ENCODE peak calls at places on chromosome 17, in eight cellular contexts. Z is breast epithelium, P is cardiac muscle cell, D is SK-N-SH, Q is lung, S is neuronal stem cell, X is PC-3, T is uterus. F is an unnamed sample.
A peak's percentile ranks its signal among the peaks of the same experiment; 100 is the strongest.

GRCh38 chr17:19943026-19943425 is 34.6 kb downstream of the AKAP10 start:
- DNase-seq in Z (no peak), P (no peak), D (no peak), Q (no peak), S (no peak), X (no peak), T (no peak), F (no peak)

GRCh38 chr17:67563692-67564228 is 154.0 kb upstream of the NOL11 start:
- DNase-seq in Z (no peak), P (no peak), D (no peak), Q (no peak), S (no peak), X (no peak), T (no peak), F (no peak)

GRCh38 chr17:49975531-49975930 is 6.5 kb downstream of the DLX4 start:
- DNase-seq in Z (no peak), P (no peak), D (no peak), Q (no peak), S (no peak), X (no peak), T (no peak), F (no peak)

GRCh38 chr17:37107406-37108083 is 158.8 kb downstream of the AATF start:
- DNase-seq in Z (peak; percentile 81), P (no peak), D (peak; percentile 44), Q (peak; percentile 64), S (no peak), X (no peak), T (peak; percentile 27), F (no peak)

GRCh38 chr17:72587773-72588511 is 467.1 kb downstream of the SOX9 start:
- DNase-seq in Z (no peak), P (no peak), D (no peak), Q (no peak), S (no peak), X (peak; percentile 78), T (no peak), F (no peak)

GRCh38 chr17:4236456-4236855 is 27.3 kb downstream of the ANKFY1 start:
- DNase-seq in Z (no peak), P (no peak), D (peak; percentile 24), Q (no peak), S (no peak), X (no peak), T (no peak), F (no peak)

GRCh38 chr17:10360578-10360977 is 12.2 kb downstream of the MYH13 start:
- DNase-seq in Z (no peak), P (no peak), D (no peak), Q (no peak), S (no peak), X (no peak), T (no peak), F (no peak)

GRCh38 chr17:57959929-57960328 is 4.7 kb upstream of the CUEDC1 start:
- DNase-seq in Z (no peak), P (no peak), D (no peak), Q (no peak), S (no peak), X (no peak), T (no peak), F (no peak)

GRCh38 chr17:57892820-57893595 is 43.2 kb upstream of the MRPS23 start:
- DNase-seq in Z (peak; percentile 80), P (peak; percentile 73), D (no peak), Q (peak; percentile 95), S (peak; percentile 77), X (peak; percentile 98), T (peak; percentile 90), F (no peak)

GRCh38 chr17:50074227-50074626 is 18.3 kb downstream of the ITGA3 start:
- DNase-seq in Z (no peak), P (no peak), D (no peak), Q (no peak), S (no peak), X (no peak), T (no peak), F (no peak)

GRCh38 chr17:75748706-75749105 is 16.3 kb downstream of the GALK1 start:
- DNase-seq in Z (no peak), P (no peak), D (no peak), Q (no peak), S (no peak), X (no peak), T (no peak), F (no peak)

GRCh38 chr17:78176548-78177025 is 8.2 kb downstream of the SYNGR2 start:
- DNase-seq in Z (no peak), P (peak; percentile 77), D (peak; percentile 90), Q (peak; percentile 79), S (no peak), X (peak; percentile 44), T (peak; percentile 68), F (peak; percentile 82)

GRCh38 chr17:82134101-82134500 is 36.1 kb upstream of the FASN start:
- DNase-seq in Z (peak; percentile 68), P (no peak), D (peak; percentile 23), Q (peak; percentile 87), S (no peak), X (no peak), T (no peak), F (no peak)

GRCh38 chr17:62162898-62163297 is 97.8 kb upstream of the MED13 start:
- DNase-seq in Z (no peak), P (no peak), D (no peak), Q (no peak), S (no peak), X (no peak), T (no peak), F (no peak)

GRCh38 chr17:17663160-17664072 is 17.8 kb upstream of the RAI1 start:
- DNase-seq in Z (no peak), P (peak; percentile 84), D (peak; percentile 92), Q (peak; percentile 43), S (peak; percentile 68), X (peak; percentile 80), T (peak; percentile 40), F (peak; percentile 80)

DNA sequence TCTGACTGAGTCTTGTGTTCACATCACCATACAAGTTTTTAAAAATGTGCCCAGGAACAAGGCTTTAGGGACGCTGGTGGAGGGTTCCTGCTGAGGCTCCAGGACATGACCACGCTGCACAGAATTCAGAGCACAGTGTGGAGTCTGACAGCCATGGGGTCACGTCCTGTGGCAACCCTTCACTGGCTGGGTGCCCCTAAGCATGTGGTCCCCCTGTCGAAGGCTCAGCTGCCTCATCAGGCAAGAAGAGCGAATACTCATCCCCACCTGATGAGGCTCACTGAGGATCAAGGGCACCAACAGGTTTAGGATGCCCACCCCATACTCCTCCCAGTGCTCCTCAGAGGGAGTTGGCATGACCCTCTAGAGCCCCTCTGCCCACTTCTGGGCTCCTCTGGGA is 5.9 kb downstream of the PNMT start:
- DNase-seq in Z (no peak), P (no peak), D (no peak), Q (no peak), S (no peak), X (no peak), T (no peak), F (no peak)
- H3K4me1 ChIP-seq in Z (peaks cover 16% of the 10 kb centered on the region), P (peaks cover 50% of the 10 kb centered on the region), D (peaks cover 2% of the 10 kb centered on the region), Q (peaks cover 16% of the 10 kb centered on the region), S (no peaks in the 10 kb centered on the region), X (peaks cover 11% of the 10 kb centered on the region), T (no peaks in the 10 kb centered on the region), F (peaks cover 28% of the 10 kb centered on the region)

GRCh38 chr17:48747445-48748363 is 19.2 kb upstream of the HOXB13 start:
- DNase-seq in Z (no peak), P (no peak), D (peak; percentile 49), Q (no peak), S (no peak), X (peak; percentile 71), T (no peak), F (no peak)
- H3K4me3 ChIP-seq in Z (no peak overlapping the region), P (no peak overlapping the region), D (no peak overlapping the region), Q (no peak overlapping the region), S (no peak overlapping the region), X (peak overlapping the region; percentile 78), T (no peak overlapping the region), F (no peak overlapping the region)

GRCh38 chr17:12813680-12814079 is 24.4 kb downstream of the ARHGAP44 start:
- DNase-seq in Z (no peak), P (no peak), D (no peak), Q (no peak), S (no peak), X (no peak), T (no peak), F (no peak)

GRCh38 chr17:12812877-12813276 is 23.6 kb downstream of the ARHGAP44 start:
- DNase-seq in Z (no peak), P (no peak), D (no peak), Q (no peak), S (no peak), X (no peak), T (no peak), F (no peak)

GRCh38 chr17:12815642-12816141 is 26.4 kb downstream of the ARHGAP44 start:
- DNase-seq in Z (no peak), P (no peak), D (no peak), Q (no peak), S (no peak), X (no peak), T (no peak), F (no peak)

GRCh38 chr17:12808723-12809122 is 19.4 kb downstream of the ARHGAP44 start:
- DNase-seq in Z (no peak), P (no peak), D (no peak), Q (no peak), S (no peak), X (no peak), T (no peak), F (no peak)

GRCh38 chr17:12814718-12815117 is 25.4 kb downstream of the ARHGAP44 start:
- DNase-seq in Z (no peak), P (no peak), D (no peak), Q (no peak), S (no peak), X (no peak), T (no peak), F (no peak)
- H3K27ac ChIP-seq in Z (no peak overlapping the region), P (no peak overlapping the region), D (no peak overlapping the region), Q (no peak overlapping the region), S (no peak overlapping the region), X (no peak overlapping the region), T (no peak overlapping the region), F (no peak overlapping the region)

GRCh38 chr17:77142689-77143088 is 1.9 kb downstream of the SEC14L1 start:
- DNase-seq in Z (no peak), P (no peak), D (no peak), Q (no peak), S (no peak), X (peak; percentile 33), T (no peak), F (no peak)

GRCh38 chr17:77140878-77141767 is at the start of gene SEC14L1:
- DNase-seq in Z (no peak), P (peak; percentile 51), D (peak; percentile 89), Q (peak; percentile 39), S (peak; percentile 59), X (peak; percentile 66), T (peak; percentile 37), F (peak; percentile 6)

GRCh38 chr17:77143306-77143705 is 2.5 kb downstream of the SEC14L1 start:
- DNase-seq in Z (no peak), P (no peak), D (no peak), Q (no peak), S (no peak), X (no peak), T (no peak), F (no peak)

GRCh38 chr17:77140166-77140877 is 447 bp upstream of the SEC14L1 start:
- DNase-seq in Z (peak; percentile 99), P (peak; percentile 99), D (peak; percentile 100), Q (peak; percentile 99), S (peak; percentile 99), X (peak; percentile 99), T (peak; percentile 99), F (peak; percentile 99)

GRCh38 chr17:77141846-77142449 is 1.2 kb downstream of the SEC14L1 start:
- DNase-seq in Z (no peak), P (no peak), D (no peak), Q (no peak), S (no peak), X (peak; percentile 86), T (no peak), F (no peak)
- H3K4me1 ChIP-seq in Z (peaks cover 4% of the 10 kb centered on the region), P (peaks cover 23% of the 10 kb centered on the region), D (peaks cover 21% of the 10 kb centered on the region), Q (peaks cover 4% of the 10 kb centered on the region), S (peaks cover 26% of the 10 kb centered on the region), X (peaks cover 59% of the 10 kb centered on the region), T (no peaks in the 10 kb centered on the region), F (peaks cover 65% of the 10 kb centered on the region)

GRCh38 chr17:45021607-45022287 is 29.7 kb downstream of the DCAKD start:
- DNase-seq in Z (peak; percentile 72), P (peak; percentile 87), D (peak; percentile 96), Q (peak; percentile 57), S (peak; percentile 65), X (peak; percentile 79), T (peak; percentile 69), F (peak; percentile 65)
- H3K4me3 ChIP-seq in Z (peak overlapping the region; percentile 45), P (no peak overlapping the region), D (no peak overlapping the region), Q (no peak overlapping the region), S (peak overlapping the region; percentile 67), X (peak overlapping the region; percentile 51), T (peak overlapping the region; percentile 44), F (no peak overlapping the region)